ENCODE peak calls at places on chromosomes 16 and 17, in ten cellular contexts. One of them, this sample, is unnamed.

GRCh38 chr16:705748-706188 is at the start of gene FBXL16:
- DNase-seq in tibial artery: no peak
- DNase-seq in heart left ventricle: no peak
- DNase-seq in SK-N-SH: peak
- DNase-seq in PC-3: peak
- DNase-seq in skeletal muscle cell: no peak
- DNase-seq in adipocyte: peak
- DNase-seq in GM06990: no peak
- DNase-seq in MM.1S: no peak
- DNase-seq in aorta: no peak
- DNase-seq in this sample: no peak

GRCh38 chr16:89009343-89010209 is 32.6 kb upstream of the CBFA2T3 start:
- DNase-seq in tibial artery: peak
- DNase-seq in heart left ventricle: no peak
- DNase-seq in SK-N-SH: no peak
- DNase-seq in PC-3: peak
- DNase-seq in skeletal muscle cell: no peak
- DNase-seq in adipocyte: peak
- DNase-seq in GM06990: no peak
- DNase-seq in MM.1S: peak
- DNase-seq in aorta: peak
- DNase-seq in this sample: peak

GRCh38 chr16:66480265-66481080 is 53.4 kb downstream of the BEAN1 start:
- DNase-seq in tibial artery: no peak
- DNase-seq in heart left ventricle: no peak
- DNase-seq in SK-N-SH: no peak
- DNase-seq in PC-3: peak
- DNase-seq in skeletal muscle cell: no peak
- DNase-seq in adipocyte: no peak
- DNase-seq in GM06990: no peak
- DNase-seq in MM.1S: no peak
- DNase-seq in aorta: peak
- DNase-seq in this sample: no peak

GRCh38 chr16:85785927-85786326 is 13.4 kb downstream of the EMC8 start:
- DNase-seq in tibial artery: no peak
- DNase-seq in heart left ventricle: no peak
- DNase-seq in SK-N-SH: no peak
- DNase-seq in PC-3: no peak
- DNase-seq in skeletal muscle cell: no peak
- DNase-seq in adipocyte: no peak
- DNase-seq in GM06990: no peak
- DNase-seq in MM.1S: no peak
- DNase-seq in aorta: no peak
- DNase-seq in this sample: no peak

GRCh38 chr17:36550491-36551417 is 6.0 kb downstream of the GGNBP2 start:
- DNase-seq in tibial artery: no peak
- DNase-seq in heart left ventricle: no peak
- DNase-seq in SK-N-SH: no peak
- DNase-seq in PC-3: no peak
- DNase-seq in skeletal muscle cell: no peak
- DNase-seq in adipocyte: no peak
- DNase-seq in GM06990: peak
- DNase-seq in MM.1S: peak
- DNase-seq in aorta: no peak
- DNase-seq in this sample: no peak

GRCh38 chr17:386145-386876 is 33.7 kb upstream of the RPH3AL start:
- DNase-seq in tibial artery: peak
- DNase-seq in heart left ventricle: peak
- DNase-seq in SK-N-SH: peak
- DNase-seq in PC-3: peak
- DNase-seq in skeletal muscle cell: no peak
- DNase-seq in adipocyte: peak
- DNase-seq in GM06990: peak
- DNase-seq in MM.1S: peak
- DNase-seq in aorta: peak
- DNase-seq in this sample: peak

GRCh38 chr17:78748730-78749317 is 33.2 kb downstream of the CYTH1 start:
- DNase-seq in tibial artery: peak
- DNase-seq in heart left ventricle: peak
- DNase-seq in SK-N-SH: no peak
- DNase-seq in PC-3: peak
- DNase-seq in skeletal muscle cell: no peak
- DNase-seq in adipocyte: peak
- DNase-seq in GM06990: peak
- DNase-seq in MM.1S: peak
- DNase-seq in aorta: no peak
- DNase-seq in this sample: no peak

GRCh38 chr17:82848022-82848592 is 8.3 kb upstream of the ZNF750 start:
- DNase-seq in tibial artery: peak
- DNase-seq in heart left ventricle: no peak
- DNase-seq in SK-N-SH: no peak
- DNase-seq in PC-3: no peak
- DNase-seq in skeletal muscle cell: peak
- DNase-seq in adipocyte: peak
- DNase-seq in GM06990: no peak
- DNase-seq in MM.1S: no peak
- DNase-seq in aorta: peak
- DNase-seq in this sample: no peak

GRCh38 chr16:22630242-22630641 is 119.6 kb downstream of the NPIPB5 start:
- DNase-seq in tibial artery: no peak
- DNase-seq in heart left ventricle: no peak
- DNase-seq in SK-N-SH: no peak
- DNase-seq in PC-3: no peak
- DNase-seq in skeletal muscle cell: no peak
- DNase-seq in adipocyte: no peak
- DNase-seq in GM06990: no peak
- DNase-seq in MM.1S: no peak
- DNase-seq in aorta: no peak
- DNase-seq in this sample: no peak

GRCh38 chr17:17205368-17206148 is 575 bp downstream of the PLD6 start:
- DNase-seq in tibial artery: peak
- DNase-seq in heart left ventricle: peak
- DNase-seq in SK-N-SH: peak
- DNase-seq in PC-3: peak
- DNase-seq in skeletal muscle cell: no peak
- DNase-seq in adipocyte: peak
- DNase-seq in GM06990: peak
- DNase-seq in MM.1S: peak
- DNase-seq in aorta: peak
- DNase-seq in this sample: peak

GRCh38 chr17:17206149-17206912 is at the start of gene PLD6:
- DNase-seq in tibial artery: peak
- DNase-seq in heart left ventricle: peak
- DNase-seq in SK-N-SH: peak
- DNase-seq in PC-3: peak
- DNase-seq in skeletal muscle cell: peak
- DNase-seq in adipocyte: peak
- DNase-seq in GM06990: peak
- DNase-seq in MM.1S: peak
- DNase-seq in aorta: peak
- DNase-seq in this sample: peak

GRCh38 chr17:17208013-17208412 is 1.9 kb upstream of the PLD6 start:
- DNase-seq in tibial artery: no peak
- DNase-seq in heart left ventricle: no peak
- DNase-seq in SK-N-SH: no peak
- DNase-seq in PC-3: no peak
- DNase-seq in skeletal muscle cell: no peak
- DNase-seq in adipocyte: no peak
- DNase-seq in GM06990: no peak
- DNase-seq in MM.1S: no peak
- DNase-seq in aorta: no peak
- DNase-seq in this sample: no peak

GRCh38 chr17:17204635-17205231 is 1.4 kb downstream of the PLD6 start:
- DNase-seq in tibial artery: no peak
- DNase-seq in heart left ventricle: no peak
- DNase-seq in SK-N-SH: no peak
- DNase-seq in PC-3: no peak
- DNase-seq in skeletal muscle cell: no peak
- DNase-seq in adipocyte: no peak
- DNase-seq in GM06990: no peak
- DNase-seq in MM.1S: no peak
- DNase-seq in aorta: no peak
- DNase-seq in this sample: no peak

DNA sequence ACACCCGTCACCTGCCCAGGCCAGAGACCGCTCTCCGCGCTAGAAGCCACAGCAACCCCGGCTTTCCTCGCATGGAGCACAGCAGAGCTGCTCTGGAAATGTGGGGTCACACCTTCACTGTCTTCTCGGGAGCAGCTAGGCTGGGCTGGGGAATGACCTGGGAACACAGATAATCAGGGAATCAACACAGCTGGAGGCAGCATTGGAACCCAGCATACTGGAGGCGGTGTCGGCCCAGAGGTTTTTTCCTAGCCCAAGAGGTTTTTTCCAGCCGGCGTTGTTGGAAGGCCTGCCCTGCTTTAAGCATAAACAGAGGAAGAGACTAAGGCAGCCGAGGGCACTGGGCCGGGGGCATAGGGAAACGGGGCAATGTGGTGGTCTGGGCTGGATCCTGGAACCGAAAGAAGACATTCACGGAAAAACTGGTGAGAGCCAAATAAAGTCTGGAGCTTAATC is 808 bp upstream of the PLD6 start:
- DNase-seq in tibial artery: peak
- DNase-seq in heart left ventricle: no peak
- DNase-seq in SK-N-SH: no peak
- DNase-seq in PC-3: no peak
- DNase-seq in skeletal muscle cell: no peak
- DNase-seq in adipocyte: no peak
- DNase-seq in GM06990: no peak
- DNase-seq in MM.1S: no peak
- DNase-seq in aorta: no peak
- DNase-seq in this sample: no peak
- H3K4me3 ChIP-seq in tibial artery: peak
- H3K4me3 ChIP-seq in heart left ventricle: no peak
- H3K4me3 ChIP-seq in SK-N-SH: no peak
- H3K4me3 ChIP-seq in PC-3: no peak
- H3K4me3 ChIP-seq in skeletal muscle cell: no peak
- H3K4me3 ChIP-seq in adipocyte: no peak
- H3K4me3 ChIP-seq in GM06990: no peak
- H3K4me3 ChIP-seq in MM.1S: no peak
- H3K4me3 ChIP-seq in aorta: no peak
- H3K4me3 ChIP-seq in this sample: peak

GRCh38 chr16:19886061-19886792 is 1.6 kb upstream of the GPRC5B start:
- DNase-seq in tibial artery: peak
- DNase-seq in heart left ventricle: peak
- DNase-seq in SK-N-SH: peak
- DNase-seq in PC-3: peak
- DNase-seq in skeletal muscle cell: peak
- DNase-seq in adipocyte: peak
- DNase-seq in GM06990: peak
- DNase-seq in MM.1S: peak
- DNase-seq in aorta: peak
- DNase-seq in this sample: peak
- H3K4me3 ChIP-seq in tibial artery: peak
- H3K4me3 ChIP-seq in heart left ventricle: peak
- H3K4me3 ChIP-seq in SK-N-SH: no peak
- H3K4me3 ChIP-seq in PC-3: no peak
- H3K4me3 ChIP-seq in skeletal muscle cell: no peak
- H3K4me3 ChIP-seq in adipocyte: peak
- H3K4me3 ChIP-seq in GM06990: peak
- H3K4me3 ChIP-seq in MM.1S: peak
- H3K4me3 ChIP-seq in aorta: peak
- H3K4me3 ChIP-seq in this sample: peak

DNA sequence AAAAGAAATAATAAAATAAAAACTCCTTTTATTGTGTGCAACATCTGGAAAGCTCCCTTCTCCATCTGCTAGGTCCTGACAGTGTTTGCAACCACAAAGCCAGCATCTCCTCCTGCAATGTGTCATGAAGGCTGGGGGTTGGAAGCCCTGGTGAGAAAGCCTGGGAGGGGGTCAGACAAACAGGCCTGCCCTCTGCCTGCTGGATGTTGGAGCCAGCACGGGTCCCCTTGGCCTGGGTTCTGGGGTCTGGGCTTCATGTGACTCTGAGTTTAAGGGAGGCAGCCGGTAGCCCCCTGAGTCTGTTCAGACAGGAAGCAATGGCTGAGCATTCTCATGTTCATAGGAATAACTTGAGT is 33.1 kb upstream of the AXIN2 start:
- DNase-seq in tibial artery: no peak
- DNase-seq in heart left ventricle: no peak
- DNase-seq in SK-N-SH: no peak
- DNase-seq in PC-3: no peak
- DNase-seq in skeletal muscle cell: no peak
- DNase-seq in adipocyte: no peak
- DNase-seq in GM06990: no peak
- DNase-seq in MM.1S: no peak
- DNase-seq in aorta: no peak
- DNase-seq in this sample: no peak
- H3K4me3 ChIP-seq in tibial artery: no peak
- H3K4me3 ChIP-seq in heart left ventricle: peak
- H3K4me3 ChIP-seq in SK-N-SH: no peak
- H3K4me3 ChIP-seq in PC-3: no peak
- H3K4me3 ChIP-seq in skeletal muscle cell: peak
- H3K4me3 ChIP-seq in adipocyte: peak
- H3K4me3 ChIP-seq in GM06990: no peak
- H3K4me3 ChIP-seq in MM.1S: no peak
- H3K4me3 ChIP-seq in aorta: no peak
- H3K4me3 ChIP-seq in this sample: no peak

GRCh38 chr17:12536472-12536871 is 129.2 kb upstream of the MYOCD start:
- DNase-seq in tibial artery: no peak
- DNase-seq in heart left ventricle: no peak
- DNase-seq in SK-N-SH: no peak
- DNase-seq in PC-3: no peak
- DNase-seq in skeletal muscle cell: no peak
- DNase-seq in adipocyte: peak
- DNase-seq in GM06990: no peak
- DNase-seq in MM.1S: no peak
- DNase-seq in aorta: no peak
- DNase-seq in this sample: no peak
- H3K4me3 ChIP-seq in tibial artery: no peak
- H3K4me3 ChIP-seq in heart left ventricle: no peak
- H3K4me3 ChIP-seq in SK-N-SH: no peak
- H3K4me3 ChIP-seq in PC-3: no peak
- H3K4me3 ChIP-seq in skeletal muscle cell: no peak
- H3K4me3 ChIP-seq in adipocyte: no peak
- H3K4me3 ChIP-seq in GM06990: no peak
- H3K4me3 ChIP-seq in MM.1S: no peak
- H3K4me3 ChIP-seq in aorta: no peak
- H3K4me3 ChIP-seq in this sample: no peak

DNA sequence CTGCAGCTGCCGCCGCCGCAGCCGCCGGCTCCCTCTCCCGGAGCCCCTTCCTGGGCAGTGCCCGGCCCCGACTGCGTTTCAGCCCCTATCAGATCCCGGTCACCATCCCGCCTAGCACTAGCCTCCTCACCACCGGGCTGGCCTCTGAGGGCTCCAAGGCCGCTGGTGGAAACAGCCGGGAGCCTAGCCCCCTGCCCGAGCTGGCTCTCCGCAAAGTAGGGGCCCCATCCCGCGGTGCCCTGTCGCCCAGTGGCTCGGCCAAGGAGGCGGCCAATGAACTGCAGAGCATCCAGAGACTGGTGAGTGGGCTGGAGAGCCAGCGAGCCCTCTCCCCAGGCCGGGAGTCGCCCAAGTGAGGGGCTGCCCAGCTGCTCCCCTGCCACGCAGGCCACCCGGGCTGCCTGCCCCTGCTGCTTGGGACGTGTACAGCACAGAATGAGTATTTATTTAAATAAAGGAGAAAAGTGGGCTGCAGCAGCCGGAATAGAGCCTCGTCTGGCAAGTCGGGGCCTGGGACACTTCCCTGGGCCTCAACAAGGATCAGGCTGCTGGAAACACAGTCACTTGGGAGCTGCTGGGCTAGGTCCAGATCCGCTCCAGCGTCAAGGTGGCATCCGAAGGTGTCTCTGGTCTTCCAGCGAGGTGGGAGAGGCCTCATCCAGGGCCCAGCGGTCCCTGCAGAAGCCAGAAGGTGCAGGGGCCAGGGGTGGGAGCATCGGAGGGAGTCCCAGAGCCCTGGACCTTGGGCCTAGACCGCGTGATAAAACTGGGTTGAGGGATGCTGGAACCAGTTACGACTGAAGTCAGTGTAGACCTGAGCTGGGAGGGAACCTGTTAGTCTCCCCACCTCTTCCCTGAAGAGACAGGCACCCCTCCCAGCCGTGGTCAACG is 8.8 kb downstream of the TBX2 start:
- DNase-seq in tibial artery: peak
- DNase-seq in heart left ventricle: no peak
- DNase-seq in SK-N-SH: peak
- DNase-seq in PC-3: no peak
- DNase-seq in skeletal muscle cell: no peak
- DNase-seq in adipocyte: peak
- DNase-seq in GM06990: no peak
- DNase-seq in MM.1S: no peak
- DNase-seq in aorta: peak
- DNase-seq in this sample: no peak
- H3K4me3 ChIP-seq in tibial artery: peak
- H3K4me3 ChIP-seq in heart left ventricle: peak
- H3K4me3 ChIP-seq in SK-N-SH: no peak
- H3K4me3 ChIP-seq in PC-3: peak
- H3K4me3 ChIP-seq in skeletal muscle cell: no peak
- H3K4me3 ChIP-seq in adipocyte: peak
- H3K4me3 ChIP-seq in GM06990: no peak
- H3K4me3 ChIP-seq in MM.1S: no peak
- H3K4me3 ChIP-seq in aorta: no peak
- H3K4me3 ChIP-seq in this sample: no peak